ENCODE peak calls at places on chromosomes 11 and 22, in eight cellular contexts. W is breast epithelium, M is stomach, T is upper lobe of left lung, O is transverse colon, S is K562, I is HL-60, B is HCT116. J is an unnamed sample.

GRCh38 chr11:75200051-75200450 is 40.5 kb upstream of the TPBGL start:
- DNase-seq in W (no peak), M (no peak), T (no peak), O (no peak), S (no peak), I (no peak), B (no peak), J (no peak)

GRCh38 chr22:48754611-48755331 is 1072.9 kb downstream of the BRD1 start:
- DNase-seq in W (no peak), M (peak; percentile 10), T (peak; percentile 10), O (no peak), S (no peak), I (no peak), B (no peak), J (peak; percentile 87)

GRCh38 chr11:1632053-1632714 is 2.6 kb downstream of the KRTAP5-5 start:
- DNase-seq in W (no peak), M (no peak), T (no peak), O (no peak), S (no peak), I (no peak), B (no peak), J (no peak)

GRCh38 chr11:125627236-125627910 is 2.4 kb downstream of the CHEK1 start:
- DNase-seq in W (no peak), M (no peak), T (no peak), O (no peak), S (no peak), I (no peak), B (no peak), J (no peak)

GRCh38 chr11:69787457-69787856 is 12.3 kb upstream of the FGF4 start:
- DNase-seq in W (no peak), M (no peak), T (no peak), O (no peak), S (no peak), I (no peak), B (no peak), J (no peak)

GRCh38 chr22:50698546-50698945 is 25.9 kb downstream of the SHANK3 start:
- DNase-seq in W (no peak), M (no peak), T (no peak), O (no peak), S (no peak), I (no peak), B (no peak), J (no peak)

GRCh38 chr11:134818531-134818930 is 406.5 kb upstream of the B3GAT1 start:
- DNase-seq in W (no peak), M (no peak), T (no peak), O (no peak), S (no peak), I (no peak), B (no peak), J (no peak)

GRCh38 chr11:12275818-12276217 is 101.6 kb upstream of the PARVA start:
- DNase-seq in W (peak; percentile 43), M (no peak), T (peak; percentile 17), O (no peak), S (no peak), I (no peak), B (no peak), J (no peak)

DNA sequence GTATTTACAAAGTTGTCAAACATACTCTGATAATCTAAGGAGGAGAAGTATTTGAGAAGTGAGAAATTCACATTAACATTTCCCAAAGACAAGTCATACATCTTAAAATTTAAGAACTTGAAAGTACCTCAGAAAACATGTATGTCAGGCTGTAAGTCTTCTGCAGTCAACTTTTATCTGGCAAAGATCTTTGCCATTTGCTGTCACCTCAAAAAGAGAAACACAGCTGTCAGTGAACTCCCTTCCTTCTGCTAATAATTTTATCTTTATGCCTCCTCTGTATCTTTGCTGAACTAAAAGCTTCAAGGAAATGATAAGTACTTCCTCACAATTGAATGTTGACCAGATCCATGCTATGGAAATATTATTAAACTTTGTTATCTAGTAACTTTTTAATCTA is 18.7 kb downstream of the TTC17 start:
- DNase-seq in W (no peak), M (no peak), T (no peak), O (no peak), S (no peak), I (no peak), B (no peak), J (no peak)
- TF ChIP-seq POLR2AphosphoS5 in W (no peak), M (no peak), T (no peak), O (no peak), S (no peak), I (no peak), B (no peak), J (no peak)

GRCh38 chr11:129699711-129700304 is 115.8 kb upstream of the TMEM45B start:
- DNase-seq in W (no peak), M (no peak), T (no peak), O (no peak), S (peak; percentile 2), I (no peak), B (no peak), J (no peak)
- TF ChIP-seq CTCF in W (no peak), M (no peak), T (no peak), O (no peak), S (no peak), I (no peak), B (peak; percentile 23), J (no peak)

GRCh38 chr11:47460571-47461235 is 11.8 kb upstream of the RAPSN start:
- DNase-seq in W (no peak), M (no peak), T (no peak), O (no peak), S (no peak), I (no peak), B (no peak), J (no peak)
- TF ChIP-seq POLR2AphosphoS5 in W (no peak), M (no peak), T (no peak), O (no peak), S (no peak), I (no peak), B (no peak), J (no peak)

GRCh38 chr11:76671626-76672309 is 1.2 kb upstream of the LRRC32 start:
- DNase-seq in W (no peak), M (no peak), T (no peak), O (no peak), S (no peak), I (no peak), B (no peak), J (no peak)

GRCh38 chr11:76673164-76674142 is 2.9 kb upstream of the LRRC32 start:
- DNase-seq in W (no peak), M (no peak), T (no peak), O (no peak), S (no peak), I (no peak), B (no peak), J (no peak)

GRCh38 chr11:76672431-76673163 is 2.0 kb upstream of the LRRC32 start:
- DNase-seq in W (no peak), M (no peak), T (no peak), O (peak; percentile 41), S (no peak), I (no peak), B (no peak), J (no peak)

GRCh38 chr11:76677010-76677771 is 6.6 kb upstream of the LRRC32 start:
- DNase-seq in W (no peak), M (no peak), T (no peak), O (no peak), S (no peak), I (no peak), B (no peak), J (no peak)

DNA sequence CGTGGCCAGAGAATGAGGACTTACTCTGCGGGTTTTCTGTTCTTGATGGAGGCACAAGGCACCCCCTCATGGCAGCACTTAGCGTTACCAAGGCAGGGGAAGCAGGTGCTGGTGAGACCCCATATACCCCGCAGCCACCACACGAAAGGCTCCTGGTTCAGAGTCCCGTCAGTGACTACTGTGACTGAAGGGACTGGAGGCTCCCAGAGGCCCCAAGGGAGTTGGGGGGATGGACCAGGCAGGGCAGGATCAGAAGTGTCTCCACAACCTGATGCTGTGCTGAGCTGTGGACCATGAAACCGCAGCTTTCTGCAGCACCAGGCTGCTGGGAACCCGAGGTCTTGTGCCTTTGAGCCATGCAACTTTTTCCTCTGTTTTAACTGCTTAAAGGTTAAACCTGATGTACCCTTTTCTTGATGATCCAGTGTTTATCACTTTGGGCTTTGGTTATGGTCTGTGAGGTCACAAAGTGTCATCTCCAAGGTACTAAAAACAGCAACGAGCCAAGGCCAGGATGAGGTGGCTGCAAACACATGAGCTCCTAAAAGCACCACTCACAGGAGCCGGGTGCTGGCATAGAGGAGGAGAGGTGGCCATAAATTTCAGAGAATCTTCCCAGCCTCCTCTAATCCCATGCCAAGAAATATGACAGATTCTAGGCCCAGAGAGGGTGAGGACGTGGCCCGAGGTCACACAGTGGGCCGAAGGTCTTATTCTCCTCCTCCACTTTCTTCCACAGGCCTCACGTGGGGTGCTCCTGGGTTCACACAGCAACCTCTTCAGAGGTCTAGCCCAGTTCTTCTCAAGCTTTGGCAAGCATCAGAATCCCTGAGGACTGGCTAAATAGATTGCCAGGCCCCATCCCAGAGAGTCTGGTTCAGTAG is 4.2 kb upstream of the LRRC32 start:
- DNase-seq in W (no peak), M (no peak), T (no peak), O (no peak), S (no peak), I (no peak), B (no peak), J (no peak)
- TF ChIP-seq CTCF in W (no peak), M (no peak), T (no peak), O (no peak), S (no peak), I (no peak), B (no peak), J (no peak)

DNA sequence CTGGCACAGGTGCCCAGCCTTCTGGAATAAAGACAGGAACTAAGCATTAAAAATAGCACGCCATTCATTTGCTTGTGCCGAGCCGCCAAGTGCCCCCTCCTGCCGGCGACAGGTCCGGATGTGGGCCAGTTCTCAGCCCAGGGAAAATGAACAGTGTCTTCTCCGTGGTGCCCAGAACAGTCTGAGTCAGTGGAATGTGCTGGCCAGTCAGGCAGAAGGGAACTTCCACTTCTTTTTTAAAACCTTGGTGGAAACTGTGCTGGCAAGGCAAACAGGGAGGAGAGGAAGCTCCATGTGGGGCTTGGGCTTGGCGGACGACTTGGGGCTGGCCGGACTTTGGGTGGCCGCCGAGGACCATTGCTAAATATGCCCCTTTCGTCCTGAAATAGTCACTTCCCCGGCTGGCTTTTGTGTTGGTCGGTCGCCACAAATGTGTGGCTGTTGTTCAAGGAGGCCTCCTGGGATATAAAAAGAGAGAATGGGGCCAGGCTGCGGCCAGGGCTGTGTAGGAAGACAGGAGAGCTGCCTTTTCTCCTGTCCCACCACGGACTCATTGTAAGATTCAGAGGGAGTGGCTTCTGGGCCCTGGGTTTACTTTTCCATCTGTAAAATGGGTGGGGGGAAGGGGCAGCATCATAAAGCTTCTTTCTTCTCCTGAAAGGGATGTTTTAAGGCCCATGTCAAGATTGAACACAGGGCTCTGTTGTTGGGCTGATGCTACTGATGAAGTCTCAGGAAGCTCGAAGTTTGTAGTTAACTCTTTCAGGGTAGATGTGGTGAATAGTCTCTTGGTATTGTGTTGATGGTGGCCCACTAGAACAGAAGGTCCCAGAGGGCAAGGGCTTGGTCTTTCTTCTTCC is 101.0 kb downstream of the PTPRJ start:
- DNase-seq in W (no peak), M (no peak), T (peak; percentile 55), O (no peak), S (no peak), I (peak; percentile 51), B (no peak), J (no peak)
- TF ChIP-seq POLR2AphosphoS5 in W (peak; percentile 9), M (peak; percentile 36), T (peak; percentile 16), O (no peak), S (no peak), I (peak; percentile 15), B (no peak), J (no peak)

GRCh38 chr11:86360775-86361395 is 13.8 kb upstream of the CCDC81 start:
- DNase-seq in W (no peak), M (no peak), T (no peak), O (no peak), S (no peak), I (no peak), B (peak; percentile 23), J (no peak)
- TF ChIP-seq CTCF in W (no peak), M (no peak), T (no peak), O (no peak), S (peak; percentile 14), I (no peak), B (peak; percentile 57), J (no peak)

J was measured in vagina.